ENCODE peak calls at places on chromosomes 4 and X, in ten cellular contexts. M is epithelial cell of esophagus, S is left ventricle myocardium inferior, T is cardiac fibroblast, W is fibroblast of mammary gland, Y is osteoblast, X is fibroblast of the aortic adventitia, J is pancreas, F is Panc1, B is lower lobe of right lung. R is an unnamed sample.
A peak's percentile ranks its signal among the peaks of the same experiment; 100 is the strongest.

GRCh38 chrX:103254171-103254824 is 657 bp downstream of the TCEAL8 start:
- DNase-seq in M (peak; percentile 23), S (peak; percentile 26), T (peak; percentile 44), W (peak; percentile 33), Y (no peak), X (peak; percentile 43), J (peak; percentile 47), F (no peak), B (peak; percentile 65), R (no peak)

GRCh38 chrX:24899391-24899790 is 116.4 kb downstream of the ARX start:
- DNase-seq in M (no peak), S (no peak), T (peak; percentile 1), W (no peak), Y (no peak), X (no peak), J (no peak), F (no peak), B (no peak), R (no peak)

GRCh38 chr4:146051724-146052396 is 113.2 kb upstream of the ZNF827 start:
- DNase-seq in M (peak; percentile 58), S (no peak), T (peak; percentile 62), W (peak; percentile 70), Y (peak; percentile 90), X (peak; percentile 82), J (no peak), F (no peak), B (no peak), R (no peak)

GRCh38 chrX:21781976-21782375 is 24.1 kb upstream of the SMPX start:
- DNase-seq in M (no peak), S (no peak), T (no peak), W (no peak), Y (no peak), X (no peak), J (no peak), F (no peak), B (no peak), R (no peak)

GRCh38 chrX:45768666-45769065 is 568.0 kb upstream of the DIPK2B start:
- DNase-seq in M (no peak), S (no peak), T (no peak), W (no peak), Y (no peak), X (peak; percentile 49), J (no peak), F (no peak), B (no peak), R (no peak)

GRCh38 chrX:16143968-16144367 is 20.6 kb downstream of the GRPR start:
- DNase-seq in M (no peak), S (no peak), T (no peak), W (no peak), Y (no peak), X (peak; percentile 59), J (no peak), F (no peak), B (no peak), R (no peak)

GRCh38 chr4:139030614-139031235 is 15.1 kb downstream of the NOCT start:
- DNase-seq in M (peak; percentile 79), S (peak; percentile 40), T (peak; percentile 88), W (peak; percentile 88), Y (peak; percentile 93), X (peak; percentile 90), J (peak; percentile 56), F (peak; percentile 54), B (no peak), R (no peak)

GRCh38 chr4:181150173-181150572 is 1093.0 kb upstream of the TENM3 start:
- DNase-seq in M (no peak), S (no peak), T (no peak), W (no peak), Y (no peak), X (no peak), J (no peak), F (no peak), B (no peak), R (peak; percentile 71)

GRCh38 chr4:112082954-112083586 is 62.2 kb upstream of the FAM241A start:
- DNase-seq in M (peak; percentile 94), S (no peak), T (peak; percentile 73), W (peak; percentile 92), Y (peak; percentile 51), X (peak; percentile 83), J (no peak), F (peak; percentile 92), B (no peak), R (peak; percentile 94)

GRCh38 chrX:24259544-24260240 is 54.2 kb downstream of the SUPT20HL2 start:
- DNase-seq in M (peak; percentile 76), S (no peak), T (peak; percentile 87), W (peak; percentile 82), Y (peak; percentile 83), X (peak; percentile 88), J (no peak), F (no peak), B (no peak), R (no peak)

GRCh38 chr4:125739760-125740159 is 425.0 kb downstream of the FAT4 start:
- DNase-seq in M (no peak), S (no peak), T (peak; percentile 89), W (no peak), Y (no peak), X (peak; percentile 76), J (no peak), F (no peak), B (no peak), R (no peak)

GRCh38 chr4:125734504-125734903 is 419.7 kb downstream of the FAT4 start:
- DNase-seq in M (no peak), S (no peak), T (no peak), W (no peak), Y (no peak), X (no peak), J (no peak), F (no peak), B (no peak), R (no peak)

GRCh38 chr4:125735107-125735506 is 420.4 kb downstream of the FAT4 start:
- DNase-seq in M (peak; percentile 88), S (no peak), T (peak; percentile 96), W (peak; percentile 79), Y (peak; percentile 81), X (peak; percentile 93), J (no peak), F (no peak), B (no peak), R (peak; percentile 92)

GRCh38 chr4:125732682-125733081 is 417.9 kb downstream of the FAT4 start:
- DNase-seq in M (no peak), S (no peak), T (no peak), W (no peak), Y (no peak), X (no peak), J (no peak), F (no peak), B (no peak), R (no peak)

DNA sequence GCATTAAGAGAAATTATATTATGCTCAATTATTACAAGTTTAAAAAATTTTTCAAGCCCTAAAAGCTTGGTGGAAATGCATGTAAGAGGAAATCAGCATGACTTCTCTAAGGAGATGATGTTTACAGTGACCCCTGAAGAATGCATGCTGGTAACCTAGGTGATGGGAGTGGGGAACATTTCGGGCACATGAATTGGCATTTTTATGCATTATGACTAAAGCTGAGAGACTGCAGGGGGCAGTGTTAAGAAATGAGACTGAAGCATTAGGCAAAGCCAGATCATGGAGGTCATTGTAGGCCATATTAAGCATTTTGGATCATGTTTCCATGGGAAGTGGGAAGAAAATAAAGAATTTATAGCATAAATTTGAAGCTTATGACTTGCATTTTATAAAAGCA is 421.3 kb downstream of the FAT4 start:
- DNase-seq in M (no peak), S (no peak), T (peak; percentile 71), W (peak; percentile 59), Y (no peak), X (peak; percentile 27), J (no peak), F (no peak), B (no peak), R (no peak)
- TF ChIP-seq CTCF in M (no peak), S (no peak), T (peak; percentile 18), W (peak; percentile 39), Y (peak; percentile 39), X (no peak), J (no peak), F (peak; percentile 36), B (no peak), R (peak; percentile 56)

DNA sequence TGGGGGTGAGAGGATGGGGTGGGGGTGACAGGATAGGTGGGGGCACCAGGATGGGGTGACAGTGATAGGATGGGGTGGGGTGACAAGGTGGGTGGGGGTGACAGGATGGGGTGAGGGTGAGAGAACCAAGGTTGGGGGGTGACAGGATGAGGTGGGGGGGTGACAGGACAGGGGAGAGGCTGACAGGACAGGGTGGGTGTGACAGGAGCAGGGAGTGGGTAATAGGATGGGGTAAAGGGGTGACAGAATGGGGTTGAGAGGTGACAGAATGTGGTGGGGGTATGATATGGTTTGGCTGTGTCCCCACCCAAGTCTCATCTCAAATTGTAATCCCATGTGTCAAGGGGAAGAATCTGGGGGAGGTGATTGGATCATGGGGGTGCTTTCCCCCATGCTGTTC is 26.0 kb downstream of the RNF212 start:
- DNase-seq in M (no peak), S (no peak), T (no peak), W (no peak), Y (no peak), X (no peak), J (no peak), F (no peak), B (no peak), R (no peak)
- H3K4me3 ChIP-seq in M (no peak overlapping the region), S (no peak overlapping the region), T (no peak overlapping the region), W (no peak overlapping the region), Y (no peak overlapping the region), X (no peak overlapping the region), J (no peak overlapping the region), F (no peak overlapping the region), B (no peak overlapping the region), R (no peak overlapping the region)

GRCh38 chrX:71100581-71101505 is 5.2 kb downstream of the FOXO4 start:
- DNase-seq in M (no peak), S (no peak), T (no peak), W (no peak), Y (no peak), X (no peak), J (no peak), F (no peak), B (no peak), R (no peak)
- TF ChIP-seq CTCF in M (no peak), S (no peak), T (no peak), W (no peak), Y (no peak), X (no peak), J (no peak), F (no peak), B (no peak), R (no peak)

GRCh38 chr4:54230479-54231418 is 1.7 kb downstream of the PDGFRA start:
- DNase-seq in M (peak; percentile 37), S (peak; percentile 54), T (peak; percentile 83), W (peak; percentile 58), Y (peak; percentile 92), X (peak; percentile 90), J (no peak), F (no peak), B (peak; percentile 45), R (no peak)

GRCh38 chr4:54228064-54228527 is 997 bp upstream of the PDGFRA start:
- DNase-seq in M (peak; percentile 72), S (peak; percentile 80), T (peak; percentile 94), W (peak; percentile 84), Y (peak; percentile 95), X (peak; percentile 87), J (peak; percentile 53), F (peak; percentile 32), B (peak; percentile 62), R (no peak)

GRCh38 chr4:54231419-54232150 is 2.5 kb downstream of the PDGFRA start:
- DNase-seq in M (no peak), S (peak; percentile 76), T (peak; percentile 74), W (peak; percentile 65), Y (peak; percentile 89), X (peak; percentile 72), J (no peak), F (no peak), B (no peak), R (no peak)

GRCh38 chr4:54228563-54229501 is at the start of gene PDGFRA:
- DNase-seq in M (no peak), S (peak; percentile 66), T (peak; percentile 99), W (peak; percentile 98), Y (peak; percentile 92), X (peak; percentile 98), J (no peak), F (no peak), B (no peak), R (no peak)

GRCh38 chr4:54229631-54230478 is 762 bp downstream of the PDGFRA start:
- DNase-seq in M (no peak), S (no peak), T (peak; percentile 53), W (peak; percentile 30), Y (peak; percentile 86), X (peak; percentile 82), J (no peak), F (no peak), B (peak; percentile 46), R (no peak)
- H3K4me3 ChIP-seq in M (peak overlapping the region; percentile 21), S (peak overlapping the region; percentile 74), T (peak overlapping the region; percentile 92), W (peak overlapping the region; percentile 95), Y (peak overlapping the region; percentile 93), X (peak overlapping the region; percentile 96), J (no peak overlapping the region), F (peak overlapping the region; percentile 24), B (peak overlapping the region; percentile 59), R (no peak overlapping the region)